ENCODE peak calls at places on chromosomes 1 and 21, in six cellular contexts. T is H9, E is neuronal stem cell, F is IMR-90, V is H1, N is mesenchymal stem cell. Z is an unnamed sample.

GRCh38 chr1:200275816-200276453 is 133.9 kb downstream of the ZNF281 start:
- DNase-seq in T (no peak), E (no peak), F (no peak), V (no peak), N (no peak), Z (no peak)

GRCh38 chr1:18805925-18806849 is 53.3 kb downstream of the TAS1R2 start:
- DNase-seq in T (no peak), E (no peak), F (no peak), V (no peak), N (no peak), Z (no peak)

GRCh38 chr1:108057536-108057935 is 92.6 kb upstream of the VAV3 start:
- DNase-seq in T (peak; percentile 77), E (no peak), F (no peak), V (no peak), N (peak; percentile 70), Z (no peak)

GRCh38 chr1:109595540-109595939 is 23.9 kb downstream of the GNAT2 start:
- DNase-seq in T (no peak), E (no peak), F (peak; percentile 55), V (no peak), N (peak; percentile 61), Z (no peak)

GRCh38 chr1:8116892-8117262 is 90.8 kb upstream of the ERRFI1 start:
- DNase-seq in T (no peak), E (no peak), F (peak; percentile 93), V (no peak), N (peak; percentile 96), Z (no peak)

GRCh38 chr1:88888755-88889154 is 2.6 kb downstream of the GTF2B start:
- DNase-seq in T (no peak), E (no peak), F (no peak), V (no peak), N (no peak), Z (no peak)

GRCh38 chr1:30779294-30780071 is 21.9 kb upstream of the LAPTM5 start:
- DNase-seq in T (peak; percentile 92), E (peak; percentile 83), F (peak; percentile 48), V (peak; percentile 70), N (peak; percentile 71), Z (peak; percentile 85)

GRCh38 chr1:51736702-51737101 is 119.8 kb downstream of the OSBPL9 start:
- DNase-seq in T (no peak), E (no peak), F (peak; percentile 77), V (no peak), N (peak; percentile 50), Z (no peak)

GRCh38 chr1:9700340-9700739 is 48.8 kb downstream of the PIK3CD start:
- DNase-seq in T (no peak), E (no peak), F (peak; percentile 94), V (no peak), N (peak; percentile 75), Z (peak; percentile 91)

GRCh38 chr21:45596704-45597318 is 46.7 kb upstream of the PCBP3 start:
- DNase-seq in T (peak; percentile 80), E (peak; percentile 57), F (peak; percentile 28), V (peak; percentile 41), N (peak; percentile 55), Z (peak; percentile 31)

GRCh38 chr1:14003552-14003951 is 303.6 kb downstream of the PRDM2 start:
- DNase-seq in T (no peak), E (no peak), F (no peak), V (no peak), N (no peak), Z (no peak)

GRCh38 chr1:53619088-53619810 is 119.7 kb downstream of the GLIS1 start:
- DNase-seq in T (peak; percentile 12), E (no peak), F (no peak), V (no peak), N (no peak), Z (no peak)

GRCh38 chr1:26537951-26538352 is 8.4 kb downstream of the RPS6KA1 start:
- DNase-seq in T (peak; percentile 61), E (no peak), F (peak; percentile 45), V (no peak), N (peak; percentile 56), Z (no peak)

GRCh38 chr1:59052194-59052593 is 244.7 kb upstream of the FGGY start:
- DNase-seq in T (no peak), E (no peak), F (no peak), V (no peak), N (no peak), Z (no peak)

GRCh38 chr1:228555074-228555989 is 68.2 kb downstream of the RNF187 start:
- DNase-seq in T (no peak), E (no peak), F (no peak), V (no peak), N (no peak), Z (peak; percentile 62)

GRCh38 chr1:162854245-162854860 is 6.6 kb downstream of the CCDC190 start:
- DNase-seq in T (peak; percentile 45), E (no peak), F (peak; percentile 82), V (no peak), N (peak; percentile 74), Z (peak; percentile 26)

GRCh38 chr1:214990619-214991018 is 91.9 kb upstream of the KCNK2 start:
- DNase-seq in T (no peak), E (no peak), F (peak; percentile 99), V (no peak), N (peak; percentile 84), Z (peak; percentile 62)

GRCh38 chr1:9044241-9044640 is 18.0 kb upstream of the SLC2A7 start:
- DNase-seq in T (no peak), E (no peak), F (no peak), V (no peak), N (no peak), Z (no peak)

GRCh38 chr21:44329086-44329889 is 9.9 kb downstream of the CFAP410 start:
- DNase-seq in T (no peak), E (no peak), F (no peak), V (no peak), N (no peak), Z (peak; percentile 8)

GRCh38 chr1:165833358-165833757 is 5.9 kb downstream of the UCK2 start:
- DNase-seq in T (no peak), E (no peak), F (no peak), V (no peak), N (no peak), Z (no peak)

GRCh38 chr1:165834229-165834628 is 6.8 kb downstream of the UCK2 start:
- DNase-seq in T (no peak), E (no peak), F (no peak), V (no peak), N (no peak), Z (no peak)

GRCh38 chr1:165832902-165833301 is 5.5 kb downstream of the UCK2 start:
- DNase-seq in T (no peak), E (no peak), F (no peak), V (no peak), N (no peak), Z (no peak)

GRCh38 chr1:165836664-165837482 is 9.5 kb downstream of the UCK2 start:
- DNase-seq in T (no peak), E (no peak), F (no peak), V (no peak), N (no peak), Z (no peak)

DNA sequence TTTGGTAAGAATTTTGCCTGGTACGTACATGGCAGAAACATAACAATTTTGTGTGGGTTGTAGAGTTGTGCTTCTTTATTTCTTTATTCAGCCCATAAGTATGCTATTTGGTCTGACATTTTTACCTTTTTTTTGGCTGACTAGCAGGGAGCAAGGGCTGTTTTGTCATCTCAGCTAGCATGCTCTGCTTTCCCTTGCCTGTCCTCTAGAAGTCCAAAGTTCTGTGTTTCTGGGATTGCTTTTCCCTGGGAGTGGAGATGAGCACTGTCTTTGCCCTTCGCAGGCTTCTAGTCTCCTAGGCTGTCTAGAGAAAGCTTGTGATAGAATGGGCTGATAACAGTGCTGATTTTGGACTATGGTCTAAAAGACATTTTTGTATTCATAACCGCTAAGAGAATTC is 7.5 kb downstream of the UCK2 start:
- DNase-seq in T (no peak), E (no peak), F (no peak), V (no peak), N (no peak), Z (no peak)
- H4K91ac ChIP-seq in T (no peak overlapping the region), E (no peak overlapping the region), F (no peak overlapping the region), V (no peak overlapping the region), N (no peak overlapping the region), Z (no peak overlapping the region)

DNA sequence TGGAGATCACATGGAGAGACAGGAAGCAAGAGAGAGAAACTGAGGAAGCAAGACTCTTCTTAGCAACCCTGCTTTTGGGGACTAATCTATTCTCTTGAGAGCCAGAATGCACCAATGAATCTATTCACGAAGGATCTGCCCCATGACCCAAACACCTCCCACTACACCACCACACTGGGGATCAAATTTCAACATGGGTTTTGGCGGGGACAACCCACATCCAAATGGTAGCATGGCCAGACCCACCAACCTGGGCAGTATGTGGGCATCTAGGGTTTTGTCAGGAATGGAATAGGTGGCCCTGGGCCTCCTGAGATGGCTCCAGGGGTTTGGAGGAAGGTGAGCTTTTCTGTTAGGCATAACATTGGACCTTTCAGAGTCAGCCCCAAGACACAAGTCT is 33.7 kb downstream of the NENF start:
- DNase-seq in T (no peak), E (no peak), F (no peak), V (no peak), N (no peak), Z (no peak)
- H2AFZ ChIP-seq in T (no peak overlapping the region), E (no peak overlapping the region), F (no peak overlapping the region), V (no peak overlapping the region), N (no peak overlapping the region), Z (no peak overlapping the region)

GRCh38 chr1:118119111-118119510 is 65.9 kb downstream of the SPAG17 start:
- DNase-seq in T (no peak), E (no peak), F (no peak), V (no peak), N (no peak), Z (no peak)
- H4K91ac ChIP-seq in T (no peak overlapping the region), E (no peak overlapping the region), F (no peak overlapping the region), V (no peak overlapping the region), N (no peak overlapping the region), Z (no peak overlapping the region)

GRCh38 chr1:16022393-16022792 is 557 bp downstream of the CLCNKA start:
- DNase-seq in T (no peak), E (no peak), F (no peak), V (no peak), N (no peak), Z (no peak)

GRCh38 chr1:16029288-16029687 is 7.5 kb downstream of the CLCNKA start:
- DNase-seq in T (no peak), E (no peak), F (no peak), V (no peak), N (no peak), Z (no peak)

GRCh38 chr1:16028237-16029002 is 6.6 kb downstream of the CLCNKA start:
- DNase-seq in T (no peak), E (no peak), F (no peak), V (no peak), N (no peak), Z (no peak)

GRCh38 chr1:16023050-16023653 is 1.3 kb downstream of the CLCNKA start:
- DNase-seq in T (no peak), E (no peak), F (no peak), V (no peak), N (no peak), Z (no peak)

DNA sequence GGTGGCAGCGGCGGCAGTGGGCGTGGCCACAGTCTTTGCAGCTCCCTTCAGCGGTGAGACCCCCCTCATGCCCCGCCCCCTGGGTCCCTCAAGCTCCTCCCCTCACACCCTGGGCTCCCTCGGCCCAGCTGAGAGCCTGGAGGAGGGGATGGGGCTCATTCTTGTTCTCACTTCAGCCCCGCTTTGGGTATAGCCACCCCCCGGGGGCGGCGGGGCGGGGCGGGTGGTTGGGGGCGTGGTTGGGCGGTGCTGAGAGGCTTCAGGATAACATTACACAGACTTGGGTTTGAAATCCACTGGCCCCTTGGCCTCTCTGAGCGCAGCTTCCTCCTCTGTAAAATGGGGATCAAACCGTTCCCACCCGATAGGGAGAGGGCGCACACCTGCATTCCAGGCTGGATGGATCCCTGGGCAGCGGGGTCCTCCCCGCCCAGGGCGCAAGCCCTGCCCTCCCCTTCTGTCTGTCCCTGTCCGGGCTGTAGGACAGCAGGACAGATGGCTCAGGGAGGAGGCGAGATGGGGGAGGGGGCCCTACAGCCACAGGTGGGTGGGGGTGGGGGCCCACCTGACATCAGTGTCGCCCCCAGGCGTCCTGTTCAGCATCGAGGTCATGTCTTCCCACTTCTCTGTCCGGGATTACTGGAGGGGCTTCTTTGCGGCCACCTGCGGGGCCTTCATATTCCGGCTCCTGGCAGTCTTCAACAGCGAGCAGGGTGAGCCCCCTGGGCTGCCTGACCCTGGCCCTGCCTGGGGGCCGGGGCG is 5.1 kb downstream of the CLCNKA start:
- DNase-seq in T (peak; percentile 98), E (peak; percentile 87), F (no peak), V (peak; percentile 87), N (no peak), Z (no peak)
- H2AFZ ChIP-seq in T (no peak overlapping the region), E (peak overlapping the region; percentile 17), F (peak overlapping the region; percentile 81), V (no peak overlapping the region), N (no peak overlapping the region), Z (no peak overlapping the region)

Z was measured in trophoblast cell.